ENCODE peak calls at places on chromosome 16, in seven cellular contexts. U is Peyer's patch, O is lower lobe of right lung, C is OCI-LY7, Q is right lobe of liver, V is Panc1, T is MM.1S. X is an unnamed sample.

GRCh38 chr16:81224836-81225235 is 13.7 kb upstream of the BCO1 start:
- DNase-seq in U (no peak), O (no peak), C (no peak), Q (no peak), V (no peak), T (no peak), X (no peak)

GRCh38 chr16:77213542-77214108 is 14.4 kb downstream of the SYCE1L start:
- DNase-seq in U (no peak), O (no peak), C (no peak), Q (no peak), V (peak), T (no peak), X (peak)

GRCh38 chr16:27401768-27402568 is at the start of gene IL21R:
- DNase-seq in U (peak), O (peak), C (peak), Q (peak), V (no peak), T (peak), X (no peak)

GRCh38 chr16:27472091-27473020 is 70.4 kb downstream of the IL21R start:
- DNase-seq in U (no peak), O (no peak), C (no peak), Q (no peak), V (no peak), T (no peak), X (no peak)

GRCh38 chr16:15751940-15752339 is 101.9 kb downstream of the NDE1 start:
- DNase-seq in U (no peak), O (no peak), C (no peak), Q (peak), V (no peak), T (no peak), X (no peak)

GRCh38 chr16:8861563-8862308 is 7.1 kb downstream of the CARHSP1 start:
- DNase-seq in U (no peak), O (peak), C (no peak), Q (peak), V (no peak), T (no peak), X (no peak)

GRCh38 chr16:56347670-56348069 is 77.7 kb downstream of the AMFR start:
- DNase-seq in U (no peak), O (peak), C (no peak), Q (peak), V (no peak), T (no peak), X (no peak)

GRCh38 chr16:14334366-14335105 is 263.4 kb downstream of the MRTFB start:
- DNase-seq in U (no peak), O (no peak), C (no peak), Q (no peak), V (no peak), T (no peak), X (no peak)

GRCh38 chr16:76946879-76947278 is 244.1 kb upstream of the MON1B start:
- DNase-seq in U (no peak), O (no peak), C (no peak), Q (no peak), V (no peak), T (no peak), X (peak)

GRCh38 chr16:57297856-57298255 is 13.4 kb upstream of the PLLP start:
- DNase-seq in U (no peak), O (no peak), C (peak), Q (no peak), V (no peak), T (no peak), X (no peak)

GRCh38 chr16:81442220-81442908 is 2.2 kb upstream of the CMIP start:
- DNase-seq in U (no peak), O (no peak), C (no peak), Q (no peak), V (no peak), T (no peak), X (no peak)

GRCh38 chr16:22355487-22355908 is 18.9 kb downstream of the CDR2 start:
- DNase-seq in U (no peak), O (no peak), C (no peak), Q (no peak), V (no peak), T (peak), X (no peak)

GRCh38 chr16:57540906-57541753 is 1.3 kb upstream of the ADGRG5 start:
- DNase-seq in U (peak), O (peak), C (no peak), Q (peak), V (no peak), T (no peak), X (no peak)

GRCh38 chr16:57941016-57941656 is 29.8 kb downstream of the CNGB1 start:
- DNase-seq in U (no peak), O (peak), C (no peak), Q (peak), V (no peak), T (no peak), X (no peak)

GRCh38 chr16:28212532-28212873 is 738 bp upstream of the XPO6 start:
- DNase-seq in U (no peak), O (no peak), C (no peak), Q (no peak), V (no peak), T (no peak), X (no peak)

GRCh38 chr16:25258856-25259179 is 1.2 kb upstream of the ZKSCAN2 start:
- DNase-seq in U (no peak), O (no peak), C (peak), Q (no peak), V (no peak), T (no peak), X (no peak)

GRCh38 chr16:2428051-2428786 is 1.0 kb upstream of the CCNF start:
- DNase-seq in U (peak), O (no peak), C (peak), Q (peak), V (no peak), T (peak), X (no peak)

GRCh38 chr16:48862087-48862532 is 252.1 kb upstream of the N4BP1 start:
- DNase-seq in U (no peak), O (no peak), C (no peak), Q (no peak), V (no peak), T (no peak), X (peak)

GRCh38 chr16:57480127-57480753 is 6.1 kb downstream of the DOK4 start:
- DNase-seq in U (no peak), O (peak), C (no peak), Q (peak), V (no peak), T (no peak), X (no peak)

GRCh38 chr16:82882249-82882648 is 255.5 kb downstream of the CDH13 start:
- DNase-seq in U (no peak), O (no peak), C (no peak), Q (no peak), V (no peak), T (no peak), X (no peak)

GRCh38 chr16:56912746-56913703 is 18.9 kb upstream of the HERPUD1 start:
- DNase-seq in U (peak), O (no peak), C (peak), Q (no peak), V (no peak), T (no peak), X (no peak)

GRCh38 chr16:62194828-62195227 is 158.6 kb upstream of the CDH8 start:
- DNase-seq in U (no peak), O (no peak), C (no peak), Q (no peak), V (no peak), T (no peak), X (no peak)

GRCh38 chr16:28307936-28308335 is 15.6 kb downstream of the SBK1 start:
- DNase-seq in U (no peak), O (no peak), C (no peak), Q (peak), V (no peak), T (no peak), X (no peak)

GRCh38 chr16:10578474-10579316 is 1.7 kb downstream of the EMP2 start:
- DNase-seq in U (no peak), O (peak), C (no peak), Q (no peak), V (no peak), T (no peak), X (no peak)

GRCh38 chr16:10576390-10577304 is 3.8 kb downstream of the EMP2 start:
- DNase-seq in U (no peak), O (no peak), C (no peak), Q (no peak), V (no peak), T (no peak), X (no peak)

GRCh38 chr16:10579575-10579964 is 828 bp downstream of the EMP2 start:
- DNase-seq in U (no peak), O (no peak), C (no peak), Q (no peak), V (no peak), T (no peak), X (no peak)

GRCh38 chr16:10575506-10576130 is 4.8 kb downstream of the EMP2 start:
- DNase-seq in U (no peak), O (no peak), C (no peak), Q (no peak), V (no peak), T (no peak), X (no peak)

GRCh38 chr16:10577305-10578202 is 2.8 kb downstream of the EMP2 start:
- DNase-seq in U (no peak), O (peak), C (no peak), Q (no peak), V (no peak), T (peak), X (no peak)
- H3K4me3 ChIP-seq in U (no peak), O (peak), C (no peak), Q (no peak), V (no peak), T (no peak), X (no peak)

DNA sequence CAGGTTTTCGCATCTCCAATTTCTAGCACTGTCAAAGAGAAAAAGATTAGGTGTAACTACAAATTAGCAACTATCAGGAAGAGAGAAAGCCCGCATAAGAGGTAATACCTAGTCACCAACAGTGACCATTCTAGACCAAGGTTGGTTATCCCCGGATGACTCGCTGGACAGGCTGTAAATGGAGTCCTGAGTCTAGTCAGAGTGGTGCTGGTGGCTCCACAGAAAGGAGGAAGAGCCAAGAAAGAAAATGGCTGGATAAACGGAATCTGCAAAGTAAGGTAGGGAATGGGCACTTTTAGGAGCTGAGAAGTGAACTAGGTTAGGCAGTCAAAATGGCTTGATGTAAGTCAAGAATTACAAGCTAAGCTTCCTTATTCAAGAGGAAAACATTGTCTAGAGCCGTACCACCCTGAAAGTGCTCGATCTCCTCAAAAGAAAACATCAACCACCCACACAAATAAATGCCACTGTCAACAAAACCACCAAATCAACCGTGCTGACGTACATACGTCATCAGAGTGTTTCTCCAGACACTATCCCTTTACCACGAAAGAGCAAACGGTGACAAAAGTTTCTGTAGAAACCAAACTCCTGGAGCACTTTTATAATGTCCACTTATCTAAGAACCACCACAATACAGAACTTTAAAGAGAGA is 2.2 kb downstream of the GSPT1 start:
- DNase-seq in U (no peak), O (no peak), C (no peak), Q (no peak), V (no peak), T (no peak), X (no peak)
- H3K27ac ChIP-seq in U (peak), O (peak), C (peak), Q (no peak), V (peak), T (peak), X (no peak)

DNA sequence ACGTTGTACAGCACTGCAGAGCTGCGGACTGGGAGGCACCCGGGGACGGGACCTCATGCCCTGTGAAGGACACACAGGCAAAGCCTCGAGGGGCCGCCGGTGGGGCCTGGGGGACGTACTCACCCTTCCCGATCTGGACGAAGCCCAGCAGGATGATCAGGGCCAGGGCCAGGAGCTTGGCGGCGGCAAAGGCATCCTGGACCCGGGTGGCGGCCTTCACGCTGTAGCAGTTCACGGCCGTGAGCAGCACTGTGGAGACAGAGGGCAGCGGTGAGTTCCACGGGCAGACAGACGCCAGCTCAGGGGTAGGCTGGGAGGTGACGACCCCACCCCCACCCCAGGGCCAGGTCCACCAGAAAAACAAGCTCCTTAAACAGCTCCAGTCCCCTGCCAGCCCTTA is 17.7 kb downstream of the SLC7A5 start:
- DNase-seq in U (no peak), O (no peak), C (no peak), Q (peak), V (no peak), T (no peak), X (no peak)
- TF ChIP-seq CTCF in U (no peak), O (no peak), C (peak), Q (no peak), V (no peak), T (no peak), X (no peak)

GRCh38 chr16:706189-707061 is 824 bp upstream of the FBXL16 start:
- DNase-seq in U (no peak), O (no peak), C (no peak), Q (no peak), V (no peak), T (no peak), X (no peak)
- H3K4me3 ChIP-seq in U (no peak), O (no peak), C (no peak), Q (no peak), V (peak), T (no peak), X (no peak)

DNA sequence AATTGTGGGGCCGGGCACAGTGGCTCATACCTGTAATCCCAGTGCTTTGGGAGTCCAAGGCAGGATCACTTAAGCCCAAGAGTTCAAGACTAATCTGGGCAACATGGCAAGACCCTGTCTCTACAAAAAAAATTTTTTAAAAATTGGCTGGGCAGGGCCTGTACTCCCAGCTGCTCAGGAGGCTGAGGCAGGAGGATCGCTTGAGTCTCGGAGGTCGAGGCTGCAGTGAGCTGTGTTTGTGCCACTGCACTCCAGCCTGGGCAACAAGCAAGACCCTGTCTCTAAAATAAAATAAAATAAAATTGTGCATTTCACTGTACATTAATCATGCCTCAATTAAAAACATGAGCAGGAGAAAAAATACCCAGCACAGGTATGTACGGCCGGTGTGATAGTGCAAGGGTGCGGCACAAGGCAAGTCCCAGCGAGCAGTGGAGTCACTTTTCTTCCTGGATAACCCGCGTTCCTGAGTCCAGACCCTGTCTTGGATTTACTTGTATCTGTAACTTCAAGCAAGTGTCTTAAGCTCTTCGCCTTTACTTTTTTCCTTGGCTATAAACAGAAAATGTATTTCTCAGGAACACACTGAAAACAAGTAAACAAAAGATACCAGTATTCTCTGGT is 11.4 kb downstream of the ZDHHC7 start:
- DNase-seq in U (no peak), O (peak), C (no peak), Q (peak), V (no peak), T (no peak), X (no peak)
- H3K27ac ChIP-seq in U (peak), O (peak), C (no peak), Q (peak), V (peak), T (no peak), X (peak)

DNA sequence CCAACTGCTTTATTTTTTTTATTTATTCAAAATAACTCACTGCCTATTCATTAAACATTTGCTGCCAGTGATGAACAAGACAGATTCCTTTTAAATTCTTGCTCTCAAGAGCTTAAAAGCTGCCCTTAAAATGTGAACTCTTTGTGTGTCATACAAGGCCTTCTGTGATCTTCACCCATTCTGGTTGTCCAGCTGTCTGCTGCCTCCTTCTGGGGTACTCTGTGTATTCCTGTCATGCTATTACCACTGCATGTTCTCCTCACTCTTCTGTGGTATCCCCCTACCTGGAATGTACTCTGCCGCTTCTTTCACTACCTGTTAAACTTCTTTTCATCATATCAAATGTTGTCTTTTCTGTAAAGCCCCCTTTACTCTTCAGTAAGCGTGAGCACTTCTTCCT is 165.8 kb downstream of the CHD9 start:
- DNase-seq in U (no peak), O (no peak), C (peak), Q (no peak), V (no peak), T (no peak), X (no peak)
- TF ChIP-seq CTCF in U (peak), O (peak), C (peak), Q (no peak), V (no peak), T (peak), X (peak)

DNA sequence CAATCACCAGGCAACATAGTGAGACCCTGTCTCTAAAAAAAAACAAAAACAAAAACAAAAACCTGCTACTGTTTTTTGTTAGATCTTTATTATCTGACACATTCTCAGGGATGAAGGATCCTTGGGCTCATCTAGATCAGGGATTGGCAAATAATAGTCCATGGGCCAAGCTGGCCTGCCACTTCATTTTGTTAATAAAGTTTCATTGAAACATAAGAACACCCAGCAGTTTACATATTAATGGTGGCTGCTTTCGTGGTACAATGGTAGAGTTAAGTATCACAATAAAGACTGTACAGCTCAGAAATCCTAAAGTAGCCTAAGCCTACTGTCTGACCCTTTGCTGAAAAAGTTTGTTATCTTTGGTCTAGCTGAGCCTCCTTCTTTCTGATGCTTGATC is 32.9 kb upstream of the CLEC18A start:
- DNase-seq in U (no peak), O (no peak), C (no peak), Q (no peak), V (no peak), T (no peak), X (no peak)
- H3K4me3 ChIP-seq in U (no peak), O (no peak), C (no peak), Q (no peak), V (no peak), T (no peak), X (peak)

DNA sequence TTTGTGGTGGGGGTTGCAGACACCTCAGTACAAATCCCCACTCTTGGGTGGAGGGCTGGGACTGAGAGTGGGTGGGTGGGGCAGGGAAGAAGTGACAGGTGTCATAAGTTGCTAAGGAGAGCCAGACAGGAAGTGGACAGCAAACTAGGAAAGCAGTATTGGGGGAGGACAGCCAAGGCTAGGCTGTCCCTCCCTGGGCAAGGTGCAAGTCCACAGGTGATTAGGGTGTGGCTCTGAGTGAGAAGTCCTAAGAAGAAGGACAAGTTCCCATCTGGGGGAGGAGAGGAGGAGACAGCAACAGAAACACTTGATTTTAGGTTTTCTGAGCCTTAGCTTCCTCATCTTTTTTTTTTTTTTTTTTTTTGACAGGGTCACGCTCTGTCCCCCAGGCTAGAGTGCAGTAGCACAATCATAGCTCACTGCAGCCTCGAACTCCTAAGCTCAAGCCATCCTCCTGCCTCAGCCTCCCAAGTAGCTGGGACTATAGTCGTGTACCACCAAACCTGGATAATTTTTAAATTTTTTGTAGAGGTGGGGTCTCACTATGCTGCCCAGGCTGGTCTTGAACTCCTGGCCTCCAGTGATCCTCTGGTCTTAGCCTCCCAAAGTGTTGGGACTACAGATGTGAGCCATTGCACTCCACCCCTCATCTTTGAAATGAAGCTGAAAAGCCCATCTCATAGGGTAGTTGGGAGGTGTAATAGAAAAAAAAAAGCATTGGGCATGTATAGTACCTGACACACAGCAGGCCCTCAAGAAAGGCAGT is 2.5 kb downstream of the MAPK3 start:
- DNase-seq in U (no peak), O (no peak), C (no peak), Q (no peak), V (no peak), T (no peak), X (no peak)
- H3K27ac ChIP-seq in U (peak), O (peak), C (no peak), Q (no peak), V (no peak), T (no peak), X (no peak)

GRCh38 chr16:73840710-73841109 is 455.9 kb upstream of the PSMD7 start:
- DNase-seq in U (no peak), O (no peak), C (no peak), Q (no peak), V (no peak), T (no peak), X (no peak)
- TF ChIP-seq CTCF in U (no peak), O (no peak), C (no peak), Q (no peak), V (no peak), T (no peak), X (no peak)

X was measured in AG04450.